ENCODE peak calls at places on chromosomes 2 and 18, in seven cellular contexts. S, J, L, O, V, G and D are unnamed samples. For H3K9me3, the result is how much of the 10 kb centered on the place peaks cover.

GRCh38 chr2:11835403-11835802 is 89.0 kb downstream of the LPIN1 start:
- DNase-seq in V (no peak), G (no peak), J (no peak), S (no peak), L (no peak), O (no peak), D (no peak)

GRCh38 chr2:50347355-50348044 is 684.4 kb downstream of the NRXN1 start:
- DNase-seq in V (no peak), S (no peak), O (peak), J (no peak), G (no peak), L (peak), D (peak)

GRCh38 chr2:68436270-68436669 is 30.8 kb downstream of the FBXO48 start:
- DNase-seq in S (no peak), V (no peak), G (peak), J (no peak), O (peak), L (no peak), D (no peak)

GRCh38 chr2:231710751-231711676 is 2.7 kb downstream of the PTMA start:
- DNase-seq in G (no peak), V (peak), O (peak), J (no peak), L (peak), S (no peak), D (no peak)

GRCh38 chr18:3152294-3152693 is 67.5 kb downstream of the MYOM1 start:
- DNase-seq in S (no peak), L (no peak), G (no peak), V (no peak), J (no peak), O (no peak), D (no peak)

GRCh38 chr2:222393733-222394267 is 30.5 kb upstream of the SGPP2 start:
- DNase-seq in G (no peak), V (no peak), O (no peak), L (no peak), S (no peak), J (no peak), D (no peak)

GRCh38 chr2:73859721-73860586 is 31.2 kb downstream of the STAMBP start:
- DNase-seq in O (peak), V (no peak), L (no peak), G (peak), J (no peak), S (peak), D (no peak)

GRCh38 chr18:36814994-36815393 is 13.8 kb downstream of the TPGS2 start:
- DNase-seq in S (no peak), L (no peak), G (no peak), J (no peak), V (no peak), O (no peak), D (peak)

GRCh38 chr2:128543646-128544045 is 225.0 kb upstream of the HS6ST1 start:
- DNase-seq in G (no peak), V (no peak), O (no peak), J (no peak), S (no peak), L (no peak), D (no peak)

GRCh38 chr18:59467497-59467896 is 108.4 kb upstream of the LMAN1 start:
- DNase-seq in L (no peak), S (no peak), J (no peak), O (no peak), G (no peak), V (no peak), D (no peak)

GRCh38 chr18:51137891-51138290 is 59.6 kb downstream of the MEX3C start:
- DNase-seq in J (no peak), O (no peak), G (no peak), L (no peak), V (no peak), S (peak), D (no peak)

GRCh38 chr2:101533611-101534601 is 59.0 kb upstream of the RFX8 start:
- DNase-seq in G (no peak), L (no peak), S (no peak), O (peak), V (no peak), J (no peak), D (no peak)

GRCh38 chr18:39359636-39360035 is 1794.0 kb upstream of the CELF4 start:
- DNase-seq in J (no peak), L (no peak), V (no peak), O (no peak), S (no peak), G (no peak), D (no peak)

GRCh38 chr2:160512484-160512883 is 18.9 kb upstream of the RBMS1 start:
- DNase-seq in O (no peak), V (no peak), J (no peak), G (no peak), L (no peak), S (no peak), D (no peak)

GRCh38 chr2:2827237-2827636 is 496.2 kb upstream of the MYT1L start:
- DNase-seq in S (no peak), J (no peak), G (no peak), L (no peak), V (no peak), O (no peak), D (no peak)

GRCh38 chr2:23301151-23301550 is 83.8 kb upstream of the KLHL29 start:
- DNase-seq in V (no peak), O (no peak), S (no peak), L (no peak), G (peak), J (no peak), D (no peak)

GRCh38 chr2:242041816-242042215 is 172.3 kb downstream of the RTP5 start:
- DNase-seq in J (no peak), O (no peak), S (no peak), V (no peak), L (no peak), G (no peak), D (no peak)

GRCh38 chr18:43664487-43665008 is 387.3 kb upstream of the SYT4 start:
- DNase-seq in G (no peak), S (no peak), J (no peak), V (no peak), L (no peak), O (peak), D (no peak)

GRCh38 chr2:128214866-128215460 is 103.7 kb downstream of the HS6ST1 start:
- DNase-seq in S (no peak), G (no peak), J (no peak), V (no peak), L (no peak), O (no peak), D (no peak)

GRCh38 chr2:144331652-144332355 is 188.1 kb downstream of the ZEB2 start:
- DNase-seq in G (no peak), V (no peak), S (no peak), L (no peak), J (peak), O (peak), D (peak)

GRCh38 chr2:109533823-109534222 is 79.9 kb downstream of the SEPTIN10 start:
- DNase-seq in J (no peak), O (no peak), G (no peak), S (no peak), V (no peak), L (no peak), D (no peak)

GRCh38 chr2:236562434-236562833 is 7.2 kb upstream of the ACKR3 start:
- DNase-seq in V (no peak), L (no peak), G (peak), S (no peak), O (no peak), J (no peak), D (no peak)
- TF ChIP-seq CTCF in V (peak), L (peak), G (peak), S (peak), O (peak), J (peak), D (peak)

GRCh38 chr2:217138284-217138683 is 278.4 kb upstream of the TNP1 start:
- DNase-seq in V (no peak), G (no peak), L (no peak), O (no peak), S (no peak), J (no peak), D (no peak)
- H3K9me3 ChIP-seq in V (under half), G (under half), L (under half), O (under half), S (under half), J (under half), D (under half)

DNA sequence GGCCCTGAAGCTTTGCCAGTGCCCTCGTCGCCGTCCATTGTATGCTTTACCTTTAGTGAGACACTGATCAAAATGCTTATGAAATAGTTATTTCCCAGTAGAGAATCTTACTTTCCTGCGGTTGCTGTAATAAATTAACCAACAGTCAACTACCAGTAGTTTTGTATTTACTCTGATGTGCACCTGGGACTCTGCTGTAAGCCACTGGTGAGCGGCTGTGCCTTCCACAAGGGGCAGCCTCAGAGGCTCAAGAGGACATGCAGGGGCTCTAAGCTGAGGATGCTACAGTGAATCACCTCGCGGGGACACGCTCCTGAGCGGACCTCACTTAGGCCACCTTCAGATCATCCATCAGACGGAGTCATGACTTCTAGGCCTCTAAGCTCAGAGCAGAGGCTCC is 71.7 kb downstream of the BIN1 start:
- DNase-seq in O (no peak), J (no peak), L (no peak), V (no peak), G (no peak), S (no peak), D (no peak)
- TF ChIP-seq CTCF in O (no peak), J (no peak), L (no peak), V (no peak), G (no peak), S (no peak), D (peak)

DNA sequence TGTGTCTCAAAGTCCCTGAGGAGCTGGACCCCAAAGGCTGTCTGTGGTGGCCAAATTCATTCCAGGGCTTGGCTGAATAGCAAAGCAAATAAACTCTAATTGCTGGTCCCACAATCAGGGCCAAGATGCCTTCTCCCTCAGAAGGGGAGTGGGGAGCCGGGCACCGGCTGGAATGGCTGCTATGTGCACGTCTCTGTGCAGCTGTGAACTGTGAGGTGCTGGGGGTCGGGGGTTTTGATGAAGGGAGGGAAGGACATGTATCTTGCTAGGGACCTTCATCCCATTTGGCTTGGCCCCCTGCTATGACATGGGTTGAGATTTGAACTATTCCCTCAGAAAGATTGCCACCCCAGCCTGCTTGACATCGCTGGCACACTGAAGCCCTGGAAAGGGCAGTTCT is 60.4 kb downstream of the CIB4 start:
- DNase-seq in O (no peak), G (no peak), S (no peak), V (no peak), J (no peak), L (peak), D (peak)
- H3K9me3 ChIP-seq in O (under half), G (under half), S (under half), V (under half), J (under half), L (under half), D (under half)

GRCh38 chr2:98654702-98655488 is 46.5 kb downstream of the UNC50 start:
- DNase-seq in V (no peak), L (no peak), S (no peak), O (no peak), G (no peak), J (no peak), D (no peak)

GRCh38 chr2:98658816-98659486 is 50.6 kb downstream of the UNC50 start:
- DNase-seq in L (no peak), J (no peak), V (no peak), O (no peak), S (no peak), G (no peak), D (no peak)

GRCh38 chr2:98650998-98651397 is 42.6 kb downstream of the UNC50 start:
- DNase-seq in V (no peak), G (no peak), S (no peak), J (no peak), L (no peak), O (no peak), D (no peak)

DNA sequence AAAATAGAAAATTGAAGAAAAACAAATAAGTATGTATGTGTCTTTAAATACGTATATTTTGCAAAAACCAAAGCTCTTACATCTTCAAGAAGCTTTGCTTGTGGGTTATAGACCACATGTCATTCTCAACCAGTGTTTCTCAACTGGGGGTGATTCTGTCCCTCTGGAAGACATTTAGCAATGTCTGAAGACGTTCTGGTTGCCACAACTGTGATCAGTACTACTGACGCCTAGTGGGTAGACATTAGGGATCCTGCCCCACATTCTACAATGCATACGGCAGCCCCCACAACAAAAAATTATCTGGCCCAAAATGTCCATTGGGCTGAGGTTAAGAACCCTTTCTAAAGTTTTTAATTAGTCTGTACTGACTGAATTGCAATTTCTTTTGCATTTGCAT is 48.4 kb downstream of the UNC50 start:
- DNase-seq in L (no peak), J (no peak), V (no peak), S (no peak), G (no peak), O (no peak), D (no peak)
- TF ChIP-seq CTCF in L (no peak), J (no peak), V (no peak), S (no peak), G (no peak), O (no peak), D (no peak)

DNA sequence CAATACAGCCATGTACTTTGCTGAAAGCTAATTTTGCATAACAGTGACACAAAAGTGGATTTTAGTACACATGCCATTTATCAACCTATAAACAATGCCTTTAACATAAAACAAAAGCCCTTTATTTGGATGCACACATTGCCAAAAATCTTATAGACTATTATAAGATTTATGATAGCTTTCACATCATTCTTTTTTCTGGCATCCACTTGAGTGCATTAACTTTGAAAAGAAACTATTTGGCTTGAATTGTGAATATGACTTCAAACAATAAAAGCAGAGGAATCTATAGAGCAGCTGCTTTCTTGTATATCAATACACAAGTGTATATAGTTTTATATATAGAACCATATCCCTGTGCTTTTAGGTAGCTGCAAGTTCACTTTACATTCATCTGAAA is 577.4 kb downstream of the CBLN2 start:
- DNase-seq in L (no peak), J (no peak), S (no peak), V (no peak), O (no peak), G (no peak), D (no peak)
- H3K9me3 ChIP-seq in L (under half), J (under half), S (under half), V (under half), O (under half), G (under half), D (under half)

DNA sequence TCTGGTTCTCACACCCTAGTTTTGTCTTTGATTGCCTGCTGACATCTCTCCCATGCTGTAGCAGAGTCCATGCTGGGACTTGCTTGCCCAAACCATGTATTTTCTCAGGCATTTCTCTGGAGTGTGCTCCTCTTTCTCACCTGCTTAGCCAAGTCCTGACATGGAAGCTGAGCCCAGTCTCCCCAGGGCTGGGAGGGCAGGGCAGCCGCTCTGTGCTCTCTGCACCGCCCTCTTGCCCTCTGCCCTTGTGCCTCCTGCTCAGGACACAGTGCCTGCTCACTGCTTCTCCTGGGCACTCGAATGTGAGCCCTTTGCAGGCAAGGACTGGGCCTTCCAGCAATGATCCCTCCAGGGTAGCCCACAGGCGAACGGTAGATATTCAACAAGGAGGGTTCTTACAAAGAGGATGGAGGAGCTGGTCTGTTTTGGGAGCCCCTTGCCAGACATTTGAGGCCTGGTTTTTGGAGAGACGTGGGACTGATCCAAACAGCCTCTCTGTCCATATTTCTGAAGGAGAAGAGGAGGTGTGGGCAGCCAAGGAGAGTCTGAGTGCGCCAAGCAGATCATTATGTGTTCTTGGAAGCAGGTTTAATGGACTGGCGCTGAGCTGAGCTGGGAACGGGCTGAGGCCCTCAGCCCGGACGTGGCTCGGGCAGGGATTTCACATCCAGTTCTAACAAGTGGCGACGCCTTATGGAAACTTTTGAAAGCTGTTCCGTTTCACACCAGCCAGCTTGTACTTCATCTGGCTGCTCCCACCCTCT is 4.0 kb downstream of the SLC14A2 start:
- DNase-seq in J (peak), O (no peak), V (peak), G (no peak), S (no peak), L (no peak), D (no peak)
- TF ChIP-seq CTCF in J (no peak), O (no peak), V (no peak), G (no peak), S (no peak), L (no peak), D (no peak)

DNA sequence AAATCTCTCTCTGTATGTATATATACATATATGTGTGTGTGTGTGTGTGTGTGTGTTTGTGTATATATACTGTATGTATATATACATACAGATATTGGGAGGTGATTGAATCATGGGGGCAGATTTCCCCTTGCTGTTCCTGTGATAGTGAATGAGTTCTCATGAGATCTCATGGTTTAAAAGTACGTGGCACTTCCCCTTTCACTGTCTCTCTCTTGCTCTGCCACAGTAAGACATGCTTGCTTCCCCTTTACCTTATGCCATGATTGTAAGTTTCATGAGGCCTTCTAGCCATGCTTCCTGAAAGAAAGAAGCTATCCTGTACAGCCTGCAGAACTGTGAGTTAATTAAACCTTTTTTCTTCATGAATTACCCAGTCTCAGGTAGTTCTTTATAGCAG is 18.8 kb upstream of the CCDC195 start:
- DNase-seq in G (no peak), O (no peak), S (no peak), V (no peak), J (no peak), L (no peak), D (no peak)
- H3K9me3 ChIP-seq in G (under half), O (under half), S (under half), V (under half), J (under half), L (under half), D (under half)

GRCh38 chr2:210259687-210260086 is 34.4 kb upstream of the ACADL start:
- DNase-seq in V (no peak), L (no peak), O (no peak), S (no peak), G (no peak), J (no peak), D (no peak)
- TF ChIP-seq CTCF in V (no peak), L (no peak), O (no peak), S (no peak), G (no peak), J (no peak), D (no peak)

DNA sequence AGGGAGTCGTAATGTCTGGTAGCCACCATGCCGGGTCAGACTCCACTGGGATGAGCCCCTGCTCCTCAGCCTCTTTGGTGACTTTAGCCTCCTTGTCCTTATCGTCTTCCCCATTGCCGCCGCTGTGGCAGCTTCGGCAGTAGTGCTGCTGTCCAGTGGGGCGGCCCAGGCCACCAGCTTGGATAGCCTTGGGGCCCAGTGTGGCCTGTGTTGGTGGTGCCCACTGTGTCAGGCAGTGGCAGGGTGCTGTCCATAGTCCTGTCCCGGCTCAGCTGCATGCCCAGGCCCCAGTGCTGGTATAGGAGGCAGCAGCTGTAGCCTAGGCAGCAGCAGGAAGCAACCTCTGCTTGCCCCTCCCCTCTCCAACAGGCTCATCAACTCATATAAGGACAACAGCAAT is 197.1 kb upstream of the RAB12 start:
- DNase-seq in J (no peak), V (no peak), G (no peak), O (no peak), L (no peak), S (no peak), D (no peak)
- H3K9me3 ChIP-seq in J (under half), V (under half), G (under half), O (under half), L (under half), S (under half), D (under half)